ENCODE peak calls at places on chromosomes 13 and 19, in seven cellular contexts. A is CD8-positive, alpha-beta T cell; N is uterus; D is C1 segment of cervical spinal cord; Y is fibroblast of pulmonary artery; C is astrocyte; U is iPS-NIHi11. V is an unnamed sample.

GRCh38 chr13:41186481-41186880 is 7.9 kb downstream of the KBTBD7 start:
- DNase-seq in A (no peak), N (no peak), D (no peak), Y (no peak), C (no peak), U (no peak), V (no peak)

GRCh38 chr13:44763604-44764311 is 187.6 kb upstream of the TSC22D1 start:
- DNase-seq in A (no peak), N (no peak), D (peak), Y (no peak), C (peak), U (no peak), V (no peak)

GRCh38 chr13:22018297-22019210 is 347.7 kb downstream of the FGF9 start:
- DNase-seq in A (no peak), N (no peak), D (no peak), Y (no peak), C (no peak), U (no peak), V (no peak)

GRCh38 chr13:59771272-59771671 is 392.5 kb downstream of the DIAPH3 start:
- DNase-seq in A (no peak), N (no peak), D (no peak), Y (peak), C (no peak), U (no peak), V (no peak)

GRCh38 chr19:32251634-32252332 is 93.6 kb upstream of the ZNF507 start:
- DNase-seq in A (no peak), N (no peak), D (no peak), Y (no peak), C (no peak), U (no peak), V (no peak)

GRCh38 chr13:100495455-100495854 is 93.1 kb downstream of the GGACT start:
- DNase-seq in A (no peak), N (no peak), D (no peak), Y (no peak), C (no peak), U (no peak), V (no peak)

GRCh38 chr13:113597386-113598080 is 13.0 kb downstream of the TFDP1 start:
- DNase-seq in A (no peak), N (no peak), D (no peak), Y (no peak), C (no peak), U (no peak), V (peak)

GRCh38 chr13:28321751-28322150 is 173.2 kb downstream of the FLT1 start:
- DNase-seq in A (no peak), N (no peak), D (no peak), Y (no peak), C (no peak), U (no peak), V (no peak)

GRCh38 chr13:18233783-18234299 is 947.8 kb downstream of the TUBA3C start:
- DNase-seq in A (no peak), N (no peak), D (no peak), Y (no peak), C (no peak), U (no peak), V (no peak)

GRCh38 chr13:113887700-113888201 is 23.9 kb upstream of the GAS6 start:
- DNase-seq in A (no peak), N (no peak), D (no peak), Y (no peak), C (peak), U (no peak), V (no peak)

GRCh38 chr19:40530091-40530901 is 46.4 kb upstream of the SHKBP1 start:
- DNase-seq in A (peak), N (no peak), D (peak), Y (no peak), C (no peak), U (peak), V (peak)

GRCh38 chr13:36038785-36039415 is 92.3 kb downstream of the DCLK1 start:
- DNase-seq in A (no peak), N (no peak), D (no peak), Y (peak), C (no peak), U (no peak), V (no peak)

GRCh38 chr13:67230774-67231480 is 791 bp upstream of the PCDH9 start:
- DNase-seq in A (no peak), N (peak), D (peak), Y (peak), C (peak), U (peak), V (peak)

GRCh38 chr13:54368387-54368786 is 1339.8 kb downstream of the OLFM4 start:
- DNase-seq in A (no peak), N (no peak), D (no peak), Y (no peak), C (no peak), U (no peak), V (no peak)

GRCh38 chr19:30269638-30270037 is 102.5 kb upstream of the ZNF536 start:
- DNase-seq in A (no peak), N (no peak), D (no peak), Y (no peak), C (no peak), U (no peak), V (no peak)

V was measured in H9.